ENCODE peak calls at places on chromosome 4, in seven cellular contexts. One of them, this sample, is unnamed.

GRCh38 chr4:3462321-3462789 is 751 bp upstream of the DOK7 start:
- DNase-seq in GM10248: no peak
- DNase-seq in T-cell: no peak
- DNase-seq in anterior cingulate cortex: no peak
- DNase-seq in NCI-H345: no peak
- DNase-seq in CD8-positive, alpha-beta memory T cell: no peak
- DNase-seq in testis: peak; percentile 40
- DNase-seq in this sample: no peak

GRCh38 chr4:6325791-6326290 is 56.2 kb downstream of the WFS1 start:
- DNase-seq in GM10248: no peak
- DNase-seq in T-cell: no peak
- DNase-seq in anterior cingulate cortex: no peak
- DNase-seq in NCI-H345: no peak
- DNase-seq in CD8-positive, alpha-beta memory T cell: no peak
- DNase-seq in testis: no peak
- DNase-seq in this sample: no peak

GRCh38 chr4:25051534-25051933 is 20.8 kb upstream of the LGI2 start:
- DNase-seq in GM10248: no peak
- DNase-seq in T-cell: no peak
- DNase-seq in anterior cingulate cortex: no peak
- DNase-seq in NCI-H345: no peak
- DNase-seq in CD8-positive, alpha-beta memory T cell: no peak
- DNase-seq in testis: no peak
- DNase-seq in this sample: no peak

GRCh38 chr4:184534511-184535391 is 60.4 kb upstream of the IRF2 start:
- DNase-seq in GM10248: peak; percentile 68
- DNase-seq in T-cell: no peak
- DNase-seq in anterior cingulate cortex: no peak
- DNase-seq in NCI-H345: no peak
- DNase-seq in CD8-positive, alpha-beta memory T cell: no peak
- DNase-seq in testis: no peak
- DNase-seq in this sample: no peak

GRCh38 chr4:113444386-113444785 is 317.2 kb downstream of the CAMK2D start:
- DNase-seq in GM10248: no peak
- DNase-seq in T-cell: no peak
- DNase-seq in anterior cingulate cortex: no peak
- DNase-seq in NCI-H345: no peak
- DNase-seq in CD8-positive, alpha-beta memory T cell: no peak
- DNase-seq in testis: peak; percentile 26
- DNase-seq in this sample: no peak

GRCh38 chr4:988726-989721 is 2.2 kb downstream of the IDUA start:
- DNase-seq in GM10248: no peak
- DNase-seq in T-cell: no peak
- DNase-seq in anterior cingulate cortex: no peak
- DNase-seq in NCI-H345: no peak
- DNase-seq in CD8-positive, alpha-beta memory T cell: no peak
- DNase-seq in testis: no peak
- DNase-seq in this sample: no peak

GRCh38 chr4:82284475-82284857 is 89.3 kb downstream of the HNRNPD start:
- DNase-seq in GM10248: no peak
- DNase-seq in T-cell: no peak
- DNase-seq in anterior cingulate cortex: no peak
- DNase-seq in NCI-H345: no peak
- DNase-seq in CD8-positive, alpha-beta memory T cell: no peak
- DNase-seq in testis: no peak
- DNase-seq in this sample: no peak

GRCh38 chr4:135434936-135435335 is 1233.3 kb upstream of the PABPC4L start:
- DNase-seq in GM10248: no peak
- DNase-seq in T-cell: no peak
- DNase-seq in anterior cingulate cortex: no peak
- DNase-seq in NCI-H345: no peak
- DNase-seq in CD8-positive, alpha-beta memory T cell: no peak
- DNase-seq in testis: no peak
- DNase-seq in this sample: no peak

GRCh38 chr4:137861682-137862081 is 329.4 kb upstream of the PCDH18 start:
- DNase-seq in GM10248: peak; percentile 5
- DNase-seq in T-cell: no peak
- DNase-seq in anterior cingulate cortex: no peak
- DNase-seq in NCI-H345: no peak
- DNase-seq in CD8-positive, alpha-beta memory T cell: no peak
- DNase-seq in testis: no peak
- DNase-seq in this sample: no peak

GRCh38 chr4:130210871-130211270 is 1114.9 kb downstream of the C4orf33 start:
- DNase-seq in GM10248: no peak
- DNase-seq in T-cell: no peak
- DNase-seq in anterior cingulate cortex: no peak
- DNase-seq in NCI-H345: peak; percentile 60
- DNase-seq in CD8-positive, alpha-beta memory T cell: no peak
- DNase-seq in testis: no peak
- DNase-seq in this sample: no peak

GRCh38 chr4:70734168-70734954 is 12.6 kb downstream of the RUFY3 start:
- DNase-seq in GM10248: peak; percentile 70
- DNase-seq in T-cell: no peak
- DNase-seq in anterior cingulate cortex: no peak
- DNase-seq in NCI-H345: peak; percentile 19
- DNase-seq in CD8-positive, alpha-beta memory T cell: peak; percentile 59
- DNase-seq in testis: peak; percentile 67
- DNase-seq in this sample: no peak

GRCh38 chr4:137635108-137635507 is 102.8 kb upstream of the PCDH18 start:
- DNase-seq in GM10248: no peak
- DNase-seq in T-cell: no peak
- DNase-seq in anterior cingulate cortex: no peak
- DNase-seq in NCI-H345: no peak
- DNase-seq in CD8-positive, alpha-beta memory T cell: no peak
- DNase-seq in testis: no peak
- DNase-seq in this sample: no peak

GRCh38 chr4:85430697-85431096 is 44.3 kb upstream of the ARHGAP24 start:
- DNase-seq in GM10248: no peak
- DNase-seq in T-cell: no peak
- DNase-seq in anterior cingulate cortex: no peak
- DNase-seq in NCI-H345: no peak
- DNase-seq in CD8-positive, alpha-beta memory T cell: no peak
- DNase-seq in testis: no peak
- DNase-seq in this sample: no peak

GRCh38 chr4:159069922-159070321 is 33.0 kb upstream of the RAPGEF2 start:
- DNase-seq in GM10248: no peak
- DNase-seq in T-cell: no peak
- DNase-seq in anterior cingulate cortex: no peak
- DNase-seq in NCI-H345: no peak
- DNase-seq in CD8-positive, alpha-beta memory T cell: no peak
- DNase-seq in testis: no peak
- DNase-seq in this sample: no peak

GRCh38 chr4:110198472-110199419 is at the start of gene ELOVL6:
- DNase-seq in GM10248: peak; percentile 52
- DNase-seq in T-cell: peak; percentile 9
- DNase-seq in anterior cingulate cortex: peak; percentile 81
- DNase-seq in NCI-H345: peak; percentile 64
- DNase-seq in CD8-positive, alpha-beta memory T cell: no peak
- DNase-seq in testis: peak; percentile 67
- DNase-seq in this sample: peak; percentile 60

GRCh38 chr4:152535236-152535902 is 523 bp downstream of the FBXW7 start:
- DNase-seq in GM10248: no peak
- DNase-seq in T-cell: peak; percentile 26
- DNase-seq in anterior cingulate cortex: no peak
- DNase-seq in NCI-H345: no peak
- DNase-seq in CD8-positive, alpha-beta memory T cell: peak; percentile 66
- DNase-seq in testis: no peak
- DNase-seq in this sample: no peak

This sample was measured in NCI-H526 treated with DMSO at 0.1 percent for 48 hours.